ENCODE peak calls at places on chromosomes 2 and 18, in six cellular contexts. W, A, N, J, R and Z are unnamed samples.

GRCh38 chr2:71631411-71631931 is 178.1 kb downstream of the DYSF start:
- DNase-seq in A (no peak), W (no peak), J (peak; percentile 30), N (no peak), R (no peak), Z (no peak)

GRCh38 chr18:73615506-73615905 is 532.1 kb downstream of the FBXO15 start:
- DNase-seq in N (no peak), W (peak; percentile 36), R (no peak), A (no peak), J (no peak), Z (no peak)

GRCh38 chr2:222809582-222809981 is 51.3 kb upstream of the ACSL3 start:
- DNase-seq in J (no peak), R (no peak), W (no peak), A (no peak), N (no peak), Z (no peak)

GRCh38 chr2:133315280-133315679 is 253.0 kb downstream of the NCKAP5 start:
- DNase-seq in W (no peak), J (no peak), N (no peak), R (no peak), A (no peak), Z (no peak)

GRCh38 chr18:33231474-33232317 is 208.8 kb downstream of the CCDC178 start:
- DNase-seq in W (peak; percentile 81), R (no peak), N (peak; percentile 37), A (peak; percentile 11), J (peak; percentile 39), Z (peak; percentile 3)

GRCh38 chr18:63178526-63178880 is 141.1 kb downstream of the BCL2 start:
- DNase-seq in A (no peak), R (no peak), W (peak; percentile 1), N (no peak), J (no peak), Z (no peak)

GRCh38 chr2:236744316-236745105 is 174.9 kb downstream of the ACKR3 start:
- DNase-seq in N (no peak), R (no peak), J (peak; percentile 88), A (no peak), W (peak; percentile 65), Z (no peak)

GRCh38 chr18:63470751-63471150 is 6.0 kb upstream of the SERPINB5 start:
- DNase-seq in W (peak; percentile 93), J (no peak), R (no peak), N (no peak), A (no peak), Z (no peak)

GRCh38 chr18:48452863-48453323 is 43.7 kb upstream of the ZBTB7C start:
- DNase-seq in W (no peak), N (no peak), A (no peak), R (no peak), J (no peak), Z (no peak)